ENCODE peak calls at places on chromosomes 11 and 22, in five cellular contexts. T, N, W, I and Z are unnamed samples.
A peak's percentile ranks its signal among the peaks of the same experiment; 100 is the strongest.

GRCh38 chr11:134583397-134583990 is 171.5 kb upstream of the B3GAT1 start:
- DNase-seq in I (no peak), N (no peak), W (no peak), T (no peak), Z (no peak)

GRCh38 chr22:37849089-37849751 is at the start of gene EIF3L:
- DNase-seq in T (peak; percentile 83), N (peak; percentile 92), W (peak; percentile 83), I (peak; percentile 90), Z (peak; percentile 91)

GRCh38 chr11:95715777-95716241 is 73.8 kb downstream of the FAM76B start:
- DNase-seq in T (no peak), N (no peak), I (no peak), W (no peak), Z (peak; percentile 17)

GRCh38 chr11:81874627-81875026 is 859.0 kb downstream of the FAM181B start:
- DNase-seq in W (no peak), I (no peak), N (no peak), T (peak; percentile 72), Z (no peak)

GRCh38 chr22:32050678-32051515 is 7.8 kb downstream of the SLC5A1 start:
- DNase-seq in I (no peak), N (peak; percentile 46), W (no peak), T (no peak), Z (peak; percentile 90)

GRCh38 chr11:47950396-47950795 is 30.0 kb upstream of the PTPRJ start:
- DNase-seq in I (no peak), N (no peak), T (no peak), W (peak; percentile 43), Z (peak; percentile 28)

GRCh38 chr11:108886608-108887007 is 221.7 kb downstream of the DDX10 start:
- DNase-seq in I (no peak), W (no peak), T (no peak), N (no peak), Z (no peak)

GRCh38 chr11:10302744-10303557 is 1.9 kb upstream of the ADM start:
- DNase-seq in W (peak; percentile 59), I (no peak), N (peak; percentile 91), T (peak; percentile 58), Z (peak; percentile 13)

GRCh38 chr11:70522613-70523311 is 124.4 kb downstream of the CTTN start:
- DNase-seq in T (no peak), W (no peak), N (no peak), I (no peak), Z (peak; percentile 65)

GRCh38 chr22:46090631-46091201 is 59.6 kb upstream of the PPARA start:
- DNase-seq in I (no peak), N (no peak), W (no peak), T (no peak), Z (no peak)

GRCh38 chr22:48744967-48745841 is 1082.5 kb downstream of the BRD1 start:
- DNase-seq in I (no peak), W (no peak), N (peak; percentile 8), T (no peak), Z (no peak)

GRCh38 chr22:26409705-26410376 is 19.2 kb upstream of the ASPHD2 start:
- DNase-seq in W (no peak), N (no peak), I (no peak), T (no peak), Z (peak; percentile 56)

GRCh38 chr22:35430897-35431322 is 31.0 kb downstream of the MCM5 start:
- DNase-seq in N (peak; percentile 85), W (peak; percentile 57), T (no peak), I (peak; percentile 62), Z (peak; percentile 61)

GRCh38 chr11:36376888-36377758 is 81.0 kb downstream of the PRR5L start:
- DNase-seq in N (peak; percentile 46), T (peak; percentile 1), I (peak; percentile 42), W (no peak), Z (peak; percentile 78)

GRCh38 chr22:40718250-40719204 is 39.2 kb downstream of the MCHR1 start:
- DNase-seq in I (no peak), T (no peak), N (no peak), W (no peak), Z (peak; percentile 55)